ENCODE peak calls at places on chromosome 7, in four cellular contexts. T, V, J and B are unnamed samples.
A peak's percentile ranks its signal among the peaks of the same experiment; 100 is the strongest.

GRCh38 chr7:71290382-71290781 is 158.4 kb downstream of the GALNT17 start:
- DNase-seq in T (no peak), V (no peak), J (no peak), B (no peak)

GRCh38 chr7:140564643-140565042 is 76.0 kb downstream of the DENND2A start:
- DNase-seq in T (peak; percentile 59), V (no peak), J (no peak), B (no peak)

GRCh38 chr7:75038508-75038907 is 35.1 kb downstream of the RCC1L start:
- DNase-seq in T (no peak), V (no peak), J (no peak), B (no peak)

GRCh38 chr7:105637755-105638154 is 56.5 kb upstream of the EFCAB10 start:
- DNase-seq in T (no peak), V (no peak), J (no peak), B (no peak)

GRCh38 chr7:157584420-157584819 is 247.6 kb downstream of the DNAJB6 start:
- DNase-seq in T (no peak), V (no peak), J (peak; percentile 19), B (no peak)

GRCh38 chr7:141722529-141722928 is 14.4 kb downstream of the WEE2 start:
- DNase-seq in T (no peak), V (no peak), J (no peak), B (no peak)

GRCh38 chr7:69833964-69834363 is 235.7 kb downstream of the AUTS2 start:
- DNase-seq in T (no peak), V (no peak), J (no peak), B (no peak)

GRCh38 chr7:154975984-154976383 is 26.9 kb downstream of the PAXIP1 start:
- DNase-seq in T (no peak), V (no peak), J (no peak), B (no peak)

GRCh38 chr7:50608196-50608906 is 43.1 kb upstream of the DDC start:
- DNase-seq in T (no peak), V (no peak), J (no peak), B (no peak)

GRCh38 chr7:134710854-134711624 is 64.4 kb downstream of the BPGM start:
- DNase-seq in T (no peak), V (no peak), J (peak; percentile 84), B (no peak)

GRCh38 chr7:131285558-131285957 is 42.1 kb upstream of the MKLN1 start:
- DNase-seq in T (peak; percentile 42), V (no peak), J (no peak), B (no peak)

GRCh38 chr7:17870406-17870805 is 69.9 kb downstream of the SNX13 start:
- DNase-seq in T (no peak), V (no peak), J (no peak), B (peak; percentile 60)

GRCh38 chr7:50471970-50472369 is 21.8 kb upstream of the FIGNL1 start:
- DNase-seq in T (no peak), V (no peak), J (no peak), B (no peak)

GRCh38 chr7:119562839-119563238 is 710.1 kb upstream of the KCND2 start:
- DNase-seq in T (no peak), V (no peak), J (no peak), B (no peak)

GRCh38 chr7:81321922-81322321 is 403.1 kb upstream of the SEMA3C start:
- DNase-seq in T (no peak), V (no peak), J (no peak), B (no peak)